ENCODE peak calls at places on chromosomes 16 and 17, in seven cellular contexts. A is fibroblast of the aortic adventitia; D is AG04449; F is neural progenitor cell; M is CD4-positive, CD25-positive, alpha-beta regulatory T cell; X is neuronal stem cell; Q is K562. I is an unnamed sample.

GRCh38 chr17:71110326-71110725 is 941.0 kb downstream of the KCNJ2 start:
- DNase-seq in D (no peak), A (no peak), X (no peak), M (no peak), Q (no peak), F (no peak), I (no peak)

GRCh38 chr17:507441-507840 is 154.8 kb upstream of the RPH3AL start:
- DNase-seq in X (no peak), Q (no peak), D (no peak), A (no peak), M (no peak), F (no peak), I (no peak)

GRCh38 chr17:42171831-42172230 is 9.1 kb downstream of the KCNH4 start:
- DNase-seq in A (no peak), F (peak), X (no peak), D (no peak), Q (no peak), M (no peak), I (no peak)

GRCh38 chr16:1325673-1326371 is 7.6 kb upstream of the BAIAP3 start:
- DNase-seq in F (no peak), D (no peak), Q (no peak), X (no peak), A (no peak), M (no peak), I (no peak)

GRCh38 chr17:66904760-66905637 is 59.5 kb upstream of the CACNG4 start:
- DNase-seq in D (no peak), M (no peak), X (no peak), F (no peak), Q (no peak), A (peak), I (peak)

GRCh38 chr16:81697321-81697885 is 81.7 kb upstream of the PLCG2 start:
- DNase-seq in D (peak), Q (peak), A (peak), M (no peak), F (peak), X (no peak), I (no peak)

GRCh38 chr17:42519546-42520444 is 16.2 kb upstream of the NAGLU start:
- DNase-seq in A (peak), D (peak), X (peak), Q (no peak), M (no peak), F (peak), I (peak)

GRCh38 chr17:36943250-36944220 is 5.2 kb upstream of the AATF start:
- DNase-seq in A (peak), X (no peak), F (peak), M (no peak), Q (no peak), D (no peak), I (no peak)

GRCh38 chr16:1002399-1003161 is 21.0 kb downstream of the SOX8 start:
- DNase-seq in M (no peak), Q (peak), X (no peak), A (peak), F (no peak), D (no peak), I (no peak)

GRCh38 chr17:47205419-47205963 is 3.7 kb upstream of the MYL4 start:
- DNase-seq in Q (no peak), A (peak), F (no peak), M (peak), X (no peak), D (peak), I (peak)

GRCh38 chr16:78844682-78845081 is 745.2 kb downstream of the WWOX start:
- DNase-seq in Q (no peak), X (peak), F (peak), M (no peak), D (no peak), A (no peak), I (no peak)

GRCh38 chr17:37025241-37025640 is 76.5 kb downstream of the AATF start:
- DNase-seq in X (no peak), Q (no peak), A (no peak), M (no peak), F (no peak), D (no peak), I (no peak)

GRCh38 chr16:7083086-7083485 is 249.6 kb upstream of the RBFOX1 start:
- DNase-seq in X (no peak), M (no peak), A (no peak), F (no peak), D (no peak), Q (no peak), I (no peak)

GRCh38 chr17:30594223-30594952 is 117.2 kb downstream of the GOSR1 start:
- DNase-seq in M (no peak), F (no peak), A (no peak), X (no peak), D (no peak), Q (no peak), I (no peak)

GRCh38 chr17:75832164-75832651 is 12.0 kb downstream of the UNC13D start:
- DNase-seq in D (no peak), A (peak), M (peak), F (no peak), X (no peak), Q (no peak), I (peak)
- H3K4me3 ChIP-seq in D (no peak), A (no peak), M (peak), F (no peak), X (no peak), Q (no peak), I (no peak)

DNA sequence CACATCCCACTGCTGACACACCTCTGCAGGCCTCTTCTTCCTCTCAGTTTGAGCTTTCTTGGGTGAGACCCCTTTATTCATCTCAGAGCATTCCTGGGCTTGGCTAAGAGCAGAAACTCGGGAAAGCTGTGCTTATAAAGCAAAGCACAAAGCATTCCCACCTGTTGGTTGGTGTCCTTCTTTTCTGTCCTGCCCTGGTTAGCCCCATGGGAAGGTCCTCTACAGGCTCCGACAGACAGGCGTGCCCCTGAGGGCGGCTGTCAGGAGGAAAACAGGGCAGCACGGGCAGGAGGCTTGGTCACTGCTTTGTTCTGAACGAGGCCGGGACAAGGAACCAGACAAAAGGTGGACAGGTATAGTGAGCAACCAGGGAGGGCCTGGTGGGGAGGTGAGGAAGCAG is 1.9 kb downstream of the MEOX1 start:
- DNase-seq in D (no peak), M (no peak), Q (no peak), A (no peak), F (no peak), X (no peak), I (no peak)
- H3K4me3 ChIP-seq in D (no peak), M (peak), Q (no peak), A (no peak), F (no peak), X (no peak), I (no peak)

GRCh38 chr17:46192211-46192483 is 1.1 kb downstream of the KANSL1 start:
- DNase-seq in Q (no peak), A (no peak), D (no peak), F (no peak), M (no peak), X (no peak), I (no peak)

GRCh38 chr17:46193246-46193625 is at the start of gene KANSL1:
- DNase-seq in X (peak), Q (peak), M (peak), F (peak), A (peak), D (peak), I (peak)

GRCh38 chr17:46192484-46193245 is 564 bp downstream of the KANSL1 start:
- DNase-seq in X (peak), D (no peak), Q (peak), M (peak), F (peak), A (peak), I (peak)

GRCh38 chr17:46191332-46192210 is 1.7 kb downstream of the KANSL1 start:
- DNase-seq in F (peak), X (peak), A (peak), M (no peak), Q (peak), D (no peak), I (peak)

DNA sequence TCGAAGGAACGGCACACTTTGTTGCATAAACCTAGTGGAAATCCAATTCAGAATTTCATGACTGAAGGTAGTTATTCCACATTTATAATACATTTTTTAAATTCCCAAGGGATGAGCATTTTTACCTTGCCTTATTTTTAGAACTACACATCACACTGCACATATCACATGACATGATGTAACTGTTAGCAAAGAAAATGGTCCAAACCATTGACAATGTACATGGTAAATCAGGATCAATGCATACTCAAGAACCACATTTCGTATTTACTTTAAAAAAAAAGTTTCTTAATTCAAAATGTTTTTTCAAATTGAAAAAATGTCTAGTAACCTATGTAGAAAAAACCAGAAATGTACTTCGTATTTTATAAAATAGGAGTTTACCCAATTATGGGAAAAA is 2.5 kb downstream of the KANSL1 start:
- DNase-seq in M (no peak), F (no peak), X (no peak), Q (no peak), D (no peak), A (peak), I (no peak)
- H3K4me3 ChIP-seq in M (peak), F (peak), X (no peak), Q (peak), D (peak), A (peak), I (peak)

GRCh38 chr17:28812136-28812979 is 30.2 kb downstream of the FAM222B start:
- DNase-seq in D (peak), M (peak), X (peak), A (peak), Q (peak), F (peak), I (peak)

GRCh38 chr17:28810437-28810836 is 32.2 kb downstream of the FAM222B start:
- DNase-seq in D (no peak), F (no peak), A (no peak), Q (no peak), X (no peak), M (no peak), I (no peak)

GRCh38 chr17:28811594-28812135 is 30.9 kb downstream of the FAM222B start:
- DNase-seq in A (peak), D (no peak), X (peak), F (peak), M (no peak), Q (peak), I (no peak)

GRCh38 chr17:28812980-28813377 is 29.6 kb downstream of the FAM222B start:
- DNase-seq in D (no peak), X (no peak), M (no peak), F (no peak), Q (no peak), A (peak), I (no peak)

DNA sequence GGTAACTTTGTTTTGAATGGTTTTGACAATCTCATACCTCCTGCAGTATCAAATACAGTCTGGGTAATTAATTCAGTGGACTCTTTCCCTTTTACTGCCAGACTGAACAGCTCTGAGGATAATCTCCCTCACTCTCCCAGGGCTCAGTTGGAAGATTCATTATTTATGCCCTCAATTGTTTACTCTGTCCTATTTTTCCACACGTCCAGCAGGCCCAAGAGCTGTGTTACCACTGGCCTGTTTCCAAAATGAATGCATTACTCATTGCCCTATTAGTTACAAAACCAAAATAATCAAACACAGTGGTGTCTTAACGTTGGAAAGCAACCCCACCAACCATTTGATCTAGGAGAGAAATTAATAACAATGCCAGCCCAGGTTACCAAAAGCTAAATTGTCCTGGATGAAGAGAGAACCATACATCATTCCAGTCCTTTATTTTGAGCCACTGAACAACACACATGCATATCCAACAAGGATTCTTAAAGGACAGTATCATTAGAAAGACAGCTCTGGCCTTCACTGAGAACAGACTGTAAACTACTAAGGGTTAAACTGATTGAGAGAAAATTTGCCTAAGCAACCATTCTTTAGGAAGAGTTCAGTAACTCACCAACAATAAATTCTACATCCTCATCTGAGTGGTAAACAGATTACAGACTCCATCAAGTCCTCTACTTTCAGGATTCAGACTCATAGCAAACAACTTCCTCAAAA is 34.5 kb downstream of the FAM222B start:
- DNase-seq in D (peak), X (no peak), A (peak), M (no peak), F (no peak), Q (no peak), I (no peak)
- H3K4me3 ChIP-seq in D (no peak), X (no peak), A (no peak), M (no peak), F (peak), Q (no peak), I (no peak)

GRCh38 chr16:11743308-11744074 is 834 bp upstream of the TXNDC11 start:
- DNase-seq in X (no peak), F (no peak), A (peak), D (no peak), Q (no peak), M (peak), I (peak)
- H3K4me3 ChIP-seq in X (peak), F (peak), A (peak), D (peak), Q (peak), M (peak), I (peak)

DNA sequence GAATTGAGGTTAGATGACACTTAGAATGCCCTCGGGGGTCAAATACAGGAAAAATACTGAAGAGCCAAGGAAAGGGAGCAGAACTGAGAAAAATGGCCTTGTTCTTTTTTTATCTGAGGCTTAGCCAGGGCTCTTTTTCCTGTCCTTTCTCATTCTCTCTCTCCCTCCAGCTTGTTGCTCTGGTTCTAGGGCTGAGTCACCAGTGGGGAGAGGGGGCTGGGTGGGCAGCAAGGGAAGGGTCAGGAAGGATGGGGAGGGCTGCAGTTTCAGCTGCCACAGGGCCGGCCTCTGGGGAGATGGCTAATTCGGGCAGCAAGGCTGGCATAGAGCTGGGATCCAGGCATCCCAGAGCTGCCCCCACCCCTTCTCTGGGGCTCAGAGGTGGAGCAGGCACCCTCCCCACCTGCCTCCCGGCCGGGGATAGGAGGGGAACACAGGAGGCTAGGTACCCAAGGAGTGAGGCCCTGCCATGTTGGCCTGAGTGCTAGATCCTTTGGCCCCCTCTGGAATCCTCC is 3.9 kb downstream of the ITGA3 start:
- DNase-seq in Q (no peak), M (no peak), A (no peak), X (no peak), D (no peak), F (no peak), I (no peak)
- H3K4me3 ChIP-seq in Q (no peak), M (no peak), A (no peak), X (no peak), D (peak), F (no peak), I (no peak)

GRCh38 chr17:9576521-9577401 is at the start of gene CFAP52:
- DNase-seq in M (peak), A (peak), Q (peak), X (peak), F (peak), D (no peak), I (peak)
- H3K4me3 ChIP-seq in M (peak), A (peak), Q (peak), X (peak), F (peak), D (peak), I (peak)

I was measured in testis.